ENCODE peak calls at places on chromosomes 6 and 20, in seven cellular contexts. E is AG10803, Z is colonic mucosa, F is body of pancreas, G is heart right ventricle, X is uterus, N is fibroblast of pulmonary artery. D is an unnamed sample.

GRCh38 chr6:10763006-10763405 is 15.4 kb downstream of the TMEM14B start:
- DNase-seq in E (no peak), Z (no peak), F (no peak), G (no peak), X (no peak), N (peak), D (peak)

GRCh38 chr6:167795874-167796667 is 30.6 kb upstream of the AFDN start:
- DNase-seq in E (no peak), Z (peak), F (peak), G (peak), X (no peak), N (no peak), D (no peak)

GRCh38 chr6:7543761-7544424 is 2.4 kb downstream of the DSP start:
- DNase-seq in E (no peak), Z (no peak), F (no peak), G (no peak), X (no peak), N (no peak), D (no peak)

GRCh38 chr6:151666526-151666925 is 141.0 kb upstream of the ESR1 start:
- DNase-seq in E (no peak), Z (no peak), F (no peak), G (no peak), X (no peak), N (no peak), D (no peak)

GRCh38 chr6:3735029-3735605 is 16.4 kb downstream of the PXDC1 start:
- DNase-seq in E (no peak), Z (no peak), F (no peak), G (no peak), X (no peak), N (no peak), D (no peak)

GRCh38 chr20:51454250-51454865 is 88.2 kb downstream of the NFATC2 start:
- DNase-seq in E (no peak), Z (no peak), F (no peak), G (no peak), X (no peak), N (no peak), D (no peak)

GRCh38 chr6:25138024-25138696 is 141.0 kb upstream of the CARMIL1 start:
- DNase-seq in E (peak), Z (peak), F (no peak), G (peak), X (peak), N (peak), D (peak)

GRCh38 chr6:25346064-25346463 is 66.9 kb downstream of the CARMIL1 start:
- DNase-seq in E (no peak), Z (no peak), F (no peak), G (no peak), X (no peak), N (no peak), D (no peak)

GRCh38 chr6:13672904-13673303 is 38.7 kb downstream of the RANBP9 start:
- DNase-seq in E (no peak), Z (no peak), F (no peak), G (no peak), X (no peak), N (no peak), D (no peak)

GRCh38 chr20:41001497-41001896 is 27.1 kb upstream of the TOP1 start:
- DNase-seq in E (no peak), Z (no peak), F (no peak), G (no peak), X (no peak), N (peak), D (no peak)

GRCh38 chr6:125910518-125910917 is 46.1 kb upstream of the HINT3 start:
- DNase-seq in E (peak), Z (no peak), F (no peak), G (no peak), X (no peak), N (peak), D (no peak)

DNA sequence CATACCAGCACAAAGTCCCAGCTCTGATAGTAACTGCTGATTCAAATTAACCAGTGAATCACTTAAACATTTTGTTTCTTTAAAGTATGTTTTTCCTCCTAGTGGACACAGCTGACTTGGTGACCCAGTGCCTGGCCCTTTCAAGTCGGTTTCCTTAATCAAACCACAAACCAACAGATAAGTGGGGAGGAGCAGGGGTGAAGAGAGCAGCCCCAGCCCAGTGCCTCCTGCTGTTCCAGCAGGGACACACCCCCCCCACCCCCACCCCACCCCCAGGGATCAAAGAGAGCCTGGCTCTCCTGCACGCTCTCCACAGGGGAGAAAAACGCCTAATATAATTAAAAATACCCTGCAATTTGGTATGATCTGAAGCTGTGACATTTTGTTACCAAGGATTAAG is 55.4 kb upstream of the TBXT start:
- DNase-seq in E (no peak), Z (no peak), F (no peak), G (no peak), X (no peak), N (no peak), D (no peak)
- TF ChIP-seq CTCF in E (no peak), Z (no peak), F (no peak), G (no peak), X (no peak), N (no peak), D (no peak)

GRCh38 chr20:460707-461106 is 1.6 kb downstream of the TBC1D20 start:
- DNase-seq in E (peak), Z (no peak), F (no peak), G (no peak), X (no peak), N (peak), D (peak)
- H3K4me3 ChIP-seq in E (peak), Z (peak), F (no peak), G (peak), X (peak), N (peak), D (peak)

GRCh38 chr6:111936718-111937117 is 63.5 kb upstream of the FYN start:
- DNase-seq in E (no peak), Z (no peak), F (no peak), G (no peak), X (no peak), N (no peak), D (no peak)
- TF ChIP-seq CTCF in E (no peak), Z (no peak), F (no peak), G (no peak), X (no peak), N (no peak), D (no peak)

GRCh38 chr6:109484161-109484560 is 1.1 kb upstream of the ZBTB24 start:
- DNase-seq in E (peak), Z (no peak), F (no peak), G (no peak), X (no peak), N (no peak), D (peak)
- H3K4me3 ChIP-seq in E (no peak), Z (no peak), F (no peak), G (peak), X (peak), N (no peak), D (no peak)

DNA sequence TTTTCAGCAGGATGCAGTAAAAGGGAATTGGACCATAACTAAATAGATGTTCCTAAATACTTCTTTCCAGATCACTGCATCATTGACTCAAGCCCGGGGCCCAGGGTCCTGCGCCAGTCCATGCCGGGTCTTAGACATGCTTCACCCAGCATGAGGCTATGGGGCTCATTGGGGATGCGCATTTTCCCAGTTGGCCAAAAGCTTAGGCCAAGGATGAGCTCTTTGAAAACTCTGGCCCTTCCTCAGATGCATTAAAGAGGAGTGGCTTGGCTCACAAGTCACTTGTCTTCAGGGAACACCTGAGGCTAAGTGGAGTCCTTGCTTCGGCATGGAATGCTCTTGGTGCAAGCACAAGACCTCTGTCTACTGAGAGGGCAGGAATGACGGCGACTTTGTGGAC is 81.5 kb upstream of the CDH4 start:
- DNase-seq in E (no peak), Z (no peak), F (no peak), G (no peak), X (no peak), N (no peak), D (no peak)
- TF ChIP-seq CTCF in E (no peak), Z (no peak), F (no peak), G (no peak), X (no peak), N (no peak), D (no peak)

GRCh38 chr6:42403831-42404230 is 47.9 kb downstream of the TRERF1 start:
- DNase-seq in E (peak), Z (no peak), F (no peak), G (no peak), X (no peak), N (no peak), D (no peak)
- H3K4me3 ChIP-seq in E (no peak), Z (no peak), F (no peak), G (no peak), X (no peak), N (no peak), D (no peak)

GRCh38 chr6:16130437-16130891 is 1.6 kb downstream of the MYLIP start:
- DNase-seq in E (no peak), Z (peak), F (no peak), G (no peak), X (no peak), N (no peak), D (no peak)

GRCh38 chr6:16129623-16130243 is 847 bp downstream of the MYLIP start:
- DNase-seq in E (no peak), Z (peak), F (peak), G (no peak), X (peak), N (peak), D (peak)

GRCh38 chr6:16127471-16127870 is 1.4 kb upstream of the MYLIP start:
- DNase-seq in E (no peak), Z (no peak), F (no peak), G (no peak), X (no peak), N (no peak), D (no peak)

GRCh38 chr6:16130932-16131387 is 2.1 kb downstream of the MYLIP start:
- DNase-seq in E (peak), Z (peak), F (peak), G (no peak), X (no peak), N (peak), D (peak)

DNA sequence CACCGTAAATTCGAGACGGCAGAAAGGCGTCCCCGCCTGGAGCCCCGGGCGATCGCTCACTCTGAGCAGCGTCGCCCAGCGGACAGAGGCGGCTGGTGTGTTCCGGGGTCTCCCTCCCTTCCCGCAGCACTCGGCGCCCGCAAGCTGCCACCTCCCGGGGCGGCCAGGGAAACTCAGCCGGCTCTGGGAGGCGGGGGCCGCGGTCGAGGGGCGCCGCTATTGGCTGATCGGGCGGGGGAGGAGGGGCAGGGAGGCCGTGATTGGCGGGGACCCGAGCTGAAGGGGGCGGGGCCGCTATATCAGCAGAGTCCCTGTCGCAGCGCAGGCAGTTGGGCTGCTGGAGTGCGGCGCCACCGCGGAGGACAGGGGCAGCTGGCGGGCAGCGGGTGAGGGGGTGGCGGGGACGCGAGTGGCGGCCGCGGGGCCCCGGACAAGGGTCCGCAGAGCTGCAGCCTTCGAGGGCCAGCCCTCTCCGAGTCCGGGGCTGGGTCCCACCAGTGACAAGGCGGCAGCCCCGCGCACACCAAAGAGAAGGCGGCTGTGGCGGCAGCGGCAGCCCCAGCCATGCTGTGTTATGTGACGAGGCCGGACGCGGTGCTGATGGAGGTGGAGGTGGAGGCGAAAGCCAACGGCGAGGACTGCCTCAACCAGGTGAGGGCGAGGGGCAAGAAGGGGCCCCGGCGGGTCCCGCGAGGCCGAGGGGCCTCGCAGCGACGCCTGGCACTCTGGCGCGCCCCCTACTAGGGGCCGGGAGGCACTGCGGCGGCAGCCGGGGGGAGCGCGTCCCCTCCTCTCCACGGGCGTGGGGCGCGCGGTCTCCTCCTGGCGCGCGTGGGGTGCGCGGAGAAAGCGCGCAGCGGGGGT is at the start of gene MYLIP:
- DNase-seq in E (peak), Z (peak), F (peak), G (peak), X (peak), N (peak), D (peak)
- TF ChIP-seq CTCF in E (peak), Z (peak), F (peak), G (peak), X (peak), N (peak), D (peak)

GRCh38 chr6:143015300-143015706 is 45.4 kb upstream of the AIG1 start:
- DNase-seq in E (no peak), Z (no peak), F (no peak), G (no peak), X (no peak), N (no peak), D (no peak)
- H3K4me3 ChIP-seq in E (no peak), Z (no peak), F (no peak), G (no peak), X (no peak), N (no peak), D (no peak)

GRCh38 chr6:56710967-56711366 is 68.3 kb upstream of the DST start:
- DNase-seq in E (no peak), Z (no peak), F (no peak), G (no peak), X (no peak), N (no peak), D (no peak)
- TF ChIP-seq CTCF in E (no peak), Z (no peak), F (no peak), G (no peak), X (no peak), N (peak), D (no peak)

DNA sequence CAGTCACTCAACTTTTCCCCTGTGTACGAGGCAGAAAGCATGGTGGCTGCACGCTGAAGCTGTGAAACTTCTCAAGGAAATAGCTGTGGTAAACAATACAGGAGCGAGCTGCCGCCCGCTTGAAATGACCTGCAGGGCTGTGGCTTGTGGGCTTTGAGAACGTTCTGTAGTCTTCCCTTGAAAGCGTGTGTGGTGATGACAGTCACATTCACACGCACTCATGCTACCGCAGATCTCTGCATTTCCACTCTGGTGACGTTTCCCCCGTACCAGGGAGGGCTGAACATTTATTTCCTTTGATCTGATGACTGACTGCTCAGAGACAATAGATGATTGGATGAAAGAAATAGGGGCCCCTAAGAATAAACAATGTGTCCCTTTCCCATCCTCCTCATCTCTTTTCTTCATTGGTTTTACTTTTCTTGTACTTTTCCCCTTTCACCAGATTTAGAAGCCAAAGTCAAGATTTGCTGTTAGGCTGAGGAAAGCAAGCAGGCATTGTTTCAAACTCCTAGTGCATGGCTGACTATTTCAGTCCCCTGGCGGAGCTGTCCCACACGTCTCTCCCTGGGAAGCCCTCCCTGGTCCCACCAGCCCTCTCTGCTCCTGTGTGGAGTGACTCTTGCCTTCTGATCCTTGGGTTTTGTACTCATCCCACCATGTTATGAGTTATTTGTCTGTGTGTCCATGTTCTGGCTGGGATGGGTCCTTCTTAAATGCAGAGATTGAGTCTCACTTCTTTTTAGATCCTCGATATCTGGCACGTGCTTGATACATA is 3.9 kb downstream of the SYTL3 start:
- DNase-seq in E (peak), Z (peak), F (peak), G (peak), X (no peak), N (peak), D (no peak)
- H3K4me3 ChIP-seq in E (no peak), Z (no peak), F (no peak), G (no peak), X (no peak), N (no peak), D (no peak)